ENCODE peak calls at places on chromosomes 5 and 9, in ten cellular contexts. G is stimulated activated CD4-positive, alpha-beta T cell treated with anti-CD3 and anti-CD28 coated beads, TNF-alpha, amount 100 ng/mL, for 4 hours; L is nephron progenitor cell; A is activated naive CD4-positive, alpha-beta T cell treated with anti-CD3 and anti-CD28 coated beads for 36 hours; E is GM12865; U is KBM-7; J is hepatocyte; R is amniotic stem cell; W is sciatic nerve; D is WTC11. N is an unnamed sample.

GRCh38 chr9:68643901-68644809 is 60.9 kb upstream of the PIP5K1B start:
- DNase-seq in G (no peak), L (no peak), A (no peak), E (peak), U (peak), J (no peak), R (no peak), W (no peak), D (no peak), N (peak)

GRCh38 chr5:126527158-126527557 is 67.9 kb downstream of the ALDH7A1 start:
- DNase-seq in G (no peak), L (no peak), A (no peak), E (no peak), U (no peak), J (no peak), R (no peak), W (peak), D (no peak), N (no peak)

GRCh38 chr5:95565280-95565920 is 10.5 kb downstream of the ARSK start:
- DNase-seq in G (no peak), L (no peak), A (no peak), E (no peak), U (no peak), J (no peak), R (no peak), W (no peak), D (no peak), N (peak)

GRCh38 chr9:124110307-124110915 is 98.8 kb downstream of the LHX2 start:
- DNase-seq in G (no peak), L (peak), A (peak), E (peak), U (peak), J (peak), R (peak), W (peak), D (peak), N (peak)

GRCh38 chr5:159444441-159445082 is 114.3 kb upstream of the IL12B start:
- DNase-seq in G (no peak), L (no peak), A (no peak), E (peak), U (peak), J (peak), R (no peak), W (no peak), D (no peak), N (peak)

GRCh38 chr5:67377651-67378050 is 181.1 kb upstream of the CD180 start:
- DNase-seq in G (no peak), L (no peak), A (no peak), E (no peak), U (no peak), J (no peak), R (no peak), W (no peak), D (no peak), N (no peak)

GRCh38 chr5:92963801-92964200 is 617.2 kb downstream of the NR2F1-AS1 start:
- DNase-seq in G (no peak), L (no peak), A (no peak), E (no peak), U (no peak), J (no peak), R (no peak), W (no peak), D (no peak), N (no peak)

GRCh38 chr5:126982926-126983873 is 47.2 kb downstream of the MARCHF3 start:
- DNase-seq in G (no peak), L (peak), A (no peak), E (no peak), U (no peak), J (no peak), R (no peak), W (no peak), D (no peak), N (no peak)

GRCh38 chr9:76894198-76894597 is 11.7 kb downstream of the PRUNE2 start:
- DNase-seq in G (no peak), L (no peak), A (no peak), E (no peak), U (no peak), J (no peak), R (no peak), W (no peak), D (no peak), N (peak)

GRCh38 chr5:115440782-115441451 is 103.7 kb downstream of the FEM1C start:
- DNase-seq in G (no peak), L (no peak), A (no peak), E (no peak), U (no peak), J (no peak), R (no peak), W (no peak), D (no peak), N (no peak)

GRCh38 chr5:121426153-121426552 is 425.5 kb upstream of the FTMT start:
- DNase-seq in G (no peak), L (no peak), A (no peak), E (no peak), U (no peak), J (no peak), R (no peak), W (no peak), D (no peak), N (no peak)

GRCh38 chr9:122008559-122008958 is 84.5 kb downstream of the TTLL11 start:
- DNase-seq in G (no peak), L (no peak), A (no peak), E (no peak), U (no peak), J (no peak), R (no peak), W (no peak), D (no peak), N (no peak)

GRCh38 chr5:128472919-128473318 is 65.1 kb downstream of the FBN2 start:
- DNase-seq in G (no peak), L (no peak), A (no peak), E (no peak), U (no peak), J (no peak), R (no peak), W (no peak), D (no peak), N (no peak)

GRCh38 chr5:88883566-88884434 is 816 bp upstream of the MEF2C start:
- DNase-seq in G (no peak), L (peak), A (no peak), E (peak), U (peak), J (peak), R (peak), W (peak), D (peak), N (peak)

GRCh38 chr5:145834917-145835838 is at the start of gene PRELID2:
- DNase-seq in G (peak), L (peak), A (peak), E (no peak), U (peak), J (peak), R (peak), W (peak), D (peak), N (peak)

GRCh38 chr5:180139731-180140626 is 68.4 kb upstream of the RNF130 start:
- DNase-seq in G (no peak), L (no peak), A (no peak), E (no peak), U (no peak), J (no peak), R (no peak), W (no peak), D (no peak), N (no peak)

GRCh38 chr5:58507715-58508114 is 16.5 kb downstream of the GAPT start:
- DNase-seq in G (no peak), L (no peak), A (no peak), E (no peak), U (peak), J (no peak), R (no peak), W (no peak), D (no peak), N (no peak)

GRCh38 chr9:77575785-77576184 is 72.3 kb downstream of the GNA14 start:
- DNase-seq in G (no peak), L (peak), A (peak), E (peak), U (peak), J (peak), R (no peak), W (no peak), D (peak), N (peak)

GRCh38 chr9:17063535-17064135 is 71.2 kb upstream of the CNTLN start:
- DNase-seq in G (no peak), L (peak), A (peak), E (peak), U (peak), J (peak), R (peak), W (no peak), D (no peak), N (peak)

GRCh38 chr9:77488439-77489126 is 159.5 kb downstream of the GNA14 start:
- DNase-seq in G (no peak), L (no peak), A (peak), E (peak), U (peak), J (no peak), R (no peak), W (no peak), D (peak), N (no peak)

GRCh38 chr9:114606597-114607207 is 4.4 kb upstream of the TMEM268 start:
- DNase-seq in G (no peak), L (no peak), A (no peak), E (no peak), U (no peak), J (peak), R (no peak), W (no peak), D (no peak), N (no peak)

GRCh38 chr9:107483666-107484065 is 5.9 kb downstream of the KLF4 start:
- DNase-seq in G (no peak), L (no peak), A (no peak), E (no peak), U (no peak), J (no peak), R (no peak), W (no peak), D (no peak), N (peak)

GRCh38 chr9:122498883-122499288 is 11.7 kb upstream of the OR1J2 start:
- DNase-seq in G (no peak), L (no peak), A (peak), E (peak), U (peak), J (peak), R (no peak), W (no peak), D (peak), N (peak)

GRCh38 chr5:27702339-27702820 is 664.0 kb upstream of the CDH9 start:
- DNase-seq in G (no peak), L (no peak), A (no peak), E (no peak), U (no peak), J (peak), R (no peak), W (no peak), D (no peak), N (no peak)

GRCh38 chr5:32315221-32316014 is 2.7 kb upstream of the MTMR12 start:
- DNase-seq in G (no peak), L (no peak), A (no peak), E (no peak), U (no peak), J (no peak), R (no peak), W (no peak), D (no peak), N (no peak)

GRCh38 chr9:111298831-111299603 is 31.0 kb downstream of the OR2K2 start:
- DNase-seq in G (no peak), L (peak), A (no peak), E (peak), U (peak), J (peak), R (peak), W (peak), D (no peak), N (no peak)

GRCh38 chr5:40688127-40688756 is 8.5 kb downstream of the PTGER4 start:
- DNase-seq in G (peak), L (peak), A (peak), E (peak), U (peak), J (peak), R (peak), W (peak), D (peak), N (peak)

GRCh38 chr5:57036621-57037160 is 84.8 kb upstream of the MIER3 start:
- DNase-seq in G (no peak), L (no peak), A (no peak), E (no peak), U (no peak), J (no peak), R (no peak), W (no peak), D (no peak), N (no peak)

GRCh38 chr5:60540855-60541805 is 158.8 kb downstream of the DEPDC1B start:
- DNase-seq in G (no peak), L (no peak), A (no peak), E (peak), U (no peak), J (no peak), R (no peak), W (no peak), D (no peak), N (peak)

GRCh38 chr9:127183814-127184582 is 61.6 kb upstream of the ANGPTL2 start:
- DNase-seq in G (no peak), L (no peak), A (no peak), E (peak), U (no peak), J (no peak), R (no peak), W (peak), D (no peak), N (no peak)

GRCh38 chr5:56207537-56207936 is 25.6 kb downstream of the ANKRD55 start:
- DNase-seq in G (no peak), L (no peak), A (no peak), E (no peak), U (no peak), J (no peak), R (no peak), W (no peak), D (no peak), N (no peak)

GRCh38 chr9:129458663-129459549 is 162.0 kb downstream of the C9orf50 start:
- DNase-seq in G (no peak), L (peak), A (peak), E (no peak), U (peak), J (peak), R (no peak), W (peak), D (no peak), N (no peak)

GRCh38 chr9:82117025-82117424 is 128.5 kb downstream of the SPATA31D1 start:
- DNase-seq in G (no peak), L (no peak), A (no peak), E (no peak), U (no peak), J (no peak), R (no peak), W (no peak), D (no peak), N (no peak)

GRCh38 chr9:37916471-37917314 is 12.8 kb upstream of the SLC25A51 start:
- DNase-seq in G (no peak), L (no peak), A (no peak), E (no peak), U (no peak), J (no peak), R (no peak), W (peak), D (no peak), N (no peak)

GRCh38 chr9:99565203-99565602 is 256.5 kb upstream of the NR4A3 start:
- DNase-seq in G (no peak), L (no peak), A (no peak), E (no peak), U (no peak), J (no peak), R (no peak), W (no peak), D (no peak), N (no peak)

GRCh38 chr5:179274321-179275315 is 70.6 kb downstream of the ADAMTS2 start:
- DNase-seq in G (no peak), L (no peak), A (no peak), E (no peak), U (no peak), J (no peak), R (no peak), W (peak), D (no peak), N (no peak)

GRCh38 chr5:140000332-140000731 is 42.8 kb downstream of the NRG2 start:
- DNase-seq in G (no peak), L (no peak), A (no peak), E (no peak), U (no peak), J (no peak), R (no peak), W (no peak), D (no peak), N (no peak)

N was measured in trophoblast cell.